ENCODE peak calls at places on chromosomes 6 and 20, in five cellular contexts. One of them, this sample, is unnamed.

GRCh38 chr20:62989201-62989601 is 17.6 kb downstream of the BHLHE23 start:
- DNase-seq in fibroblast of lung: no peak
- DNase-seq in stimulated activated CD4-positive, alpha-beta T cell treated with anti-CD3 and anti-CD28 coated beads, Interleukin-1b, Interleukin-23, amount 100 ng/mL, for 1 hour: no peak
- DNase-seq in fibroblast of the conjunctiva: no peak
- DNase-seq in retina: no peak
- DNase-seq in this sample: no peak

GRCh38 chr6:39823187-39823815 is 31.1 kb downstream of the DAAM2 start:
- DNase-seq in fibroblast of the conjunctiva: peak
- DNase-seq in fibroblast of lung: no peak
- DNase-seq in stimulated activated CD4-positive, alpha-beta T cell treated with anti-CD3 and anti-CD28 coated beads, Interleukin-1b, Interleukin-23, amount 100 ng/mL, for 1 hour: no peak
- DNase-seq in retina: no peak
- DNase-seq in this sample: no peak

GRCh38 chr20:19932170-19932667 is 84.9 kb upstream of the NAA20 start:
- DNase-seq in stimulated activated CD4-positive, alpha-beta T cell treated with anti-CD3 and anti-CD28 coated beads, Interleukin-1b, Interleukin-23, amount 100 ng/mL, for 1 hour: no peak
- DNase-seq in fibroblast of lung: peak
- DNase-seq in fibroblast of the conjunctiva: peak
- DNase-seq in retina: no peak
- DNase-seq in this sample: no peak

GRCh38 chr20:400451-401275 is 7.4 kb upstream of the RBCK1 start:
- DNase-seq in stimulated activated CD4-positive, alpha-beta T cell treated with anti-CD3 and anti-CD28 coated beads, Interleukin-1b, Interleukin-23, amount 100 ng/mL, for 1 hour: no peak
- DNase-seq in fibroblast of the conjunctiva: no peak
- DNase-seq in fibroblast of lung: no peak
- DNase-seq in retina: no peak
- DNase-seq in this sample: no peak

GRCh38 chr6:103154779-103155572 is 1704.7 kb downstream of the HACE1 start:
- DNase-seq in fibroblast of the conjunctiva: no peak
- DNase-seq in fibroblast of lung: no peak
- DNase-seq in stimulated activated CD4-positive, alpha-beta T cell treated with anti-CD3 and anti-CD28 coated beads, Interleukin-1b, Interleukin-23, amount 100 ng/mL, for 1 hour: no peak
- DNase-seq in retina: no peak
- DNase-seq in this sample: no peak

GRCh38 chr6:56292505-56293181 is 45.3 kb upstream of the COL21A1 start:
- DNase-seq in retina: peak
- DNase-seq in fibroblast of lung: peak
- DNase-seq in stimulated activated CD4-positive, alpha-beta T cell treated with anti-CD3 and anti-CD28 coated beads, Interleukin-1b, Interleukin-23, amount 100 ng/mL, for 1 hour: no peak
- DNase-seq in fibroblast of the conjunctiva: peak
- DNase-seq in this sample: peak

GRCh38 chr6:1821188-1822183 is 211.8 kb downstream of the FOXC1 start:
- DNase-seq in fibroblast of lung: peak
- DNase-seq in fibroblast of the conjunctiva: peak
- DNase-seq in stimulated activated CD4-positive, alpha-beta T cell treated with anti-CD3 and anti-CD28 coated beads, Interleukin-1b, Interleukin-23, amount 100 ng/mL, for 1 hour: no peak
- DNase-seq in retina: no peak
- DNase-seq in this sample: peak

GRCh38 chr20:44734938-44735337 is 10.7 kb upstream of the KCNK15 start:
- DNase-seq in stimulated activated CD4-positive, alpha-beta T cell treated with anti-CD3 and anti-CD28 coated beads, Interleukin-1b, Interleukin-23, amount 100 ng/mL, for 1 hour: no peak
- DNase-seq in fibroblast of the conjunctiva: no peak
- DNase-seq in retina: no peak
- DNase-seq in fibroblast of lung: peak
- DNase-seq in this sample: no peak

GRCh38 chr6:107846262-107846795 is 22.2 kb upstream of the SCML4 start:
- DNase-seq in stimulated activated CD4-positive, alpha-beta T cell treated with anti-CD3 and anti-CD28 coated beads, Interleukin-1b, Interleukin-23, amount 100 ng/mL, for 1 hour: no peak
- DNase-seq in fibroblast of the conjunctiva: no peak
- DNase-seq in fibroblast of lung: no peak
- DNase-seq in retina: no peak
- DNase-seq in this sample: no peak

GRCh38 chr6:31965700-31966099 is 6.2 kb downstream of the DXO start:
- DNase-seq in stimulated activated CD4-positive, alpha-beta T cell treated with anti-CD3 and anti-CD28 coated beads, Interleukin-1b, Interleukin-23, amount 100 ng/mL, for 1 hour: no peak
- DNase-seq in retina: no peak
- DNase-seq in fibroblast of the conjunctiva: no peak
- DNase-seq in fibroblast of lung: no peak
- DNase-seq in this sample: no peak